ENCODE peak calls at places on chromosomes 1 and 21, in four cellular contexts. H is T-helper 1 cell, S is heart left ventricle, J is mucosa of descending colon. I is an unnamed sample.

GRCh38 chr1:22572778-22573177 is 9.5 kb downstream of the EPHA8 start:
- DNase-seq in H (no peak), S (no peak), J (no peak), I (no peak)

GRCh38 chr1:25174730-25175612 is 57.3 kb downstream of the SYF2 start:
- DNase-seq in S (no peak), J (no peak), H (no peak), I (no peak)

GRCh38 chr1:18943162-18943561 is 13.3 kb downstream of the IFFO2 start:
- DNase-seq in J (no peak), H (no peak), S (no peak), I (no peak)

GRCh38 chr21:26844258-26845065 is 747 bp downstream of the ADAMTS1 start:
- DNase-seq in H (no peak), J (peak; percentile 53), S (peak; percentile 71), I (no peak)

GRCh38 chr1:226419284-226419683 is 11.4 kb upstream of the PARP1 start:
- DNase-seq in J (no peak), S (no peak), H (no peak), I (no peak)

GRCh38 chr1:204079608-204079999 is 6.7 kb downstream of the SOX13 start:
- DNase-seq in J (no peak), S (no peak), H (no peak), I (no peak)

GRCh38 chr1:6911974-6912373 is 126.7 kb downstream of the CAMTA1 start:
- DNase-seq in S (no peak), J (no peak), H (no peak), I (no peak)

GRCh38 chr1:46087891-46088290 is 44.5 kb downstream of the PIK3R3 start:
- DNase-seq in S (no peak), J (no peak), H (no peak), I (no peak)

GRCh38 chr1:246827396-246827795 is 103.2 kb downstream of the SCCPDH start:
- DNase-seq in S (no peak), J (no peak), H (no peak), I (no peak)

GRCh38 chr1:160359559-160360226 is 7.2 kb upstream of the NHLH1 start:
- DNase-seq in S (no peak), H (no peak), J (no peak), I (no peak)

GRCh38 chr1:4000811-4001251 is 100.8 kb upstream of the C1orf174 start:
- DNase-seq in J (no peak), S (no peak), H (no peak), I (no peak)

GRCh38 chr1:30109853-30110252 is 613.5 kb downstream of the MATN1 start:
- DNase-seq in J (no peak), S (peak; percentile 22), H (no peak), I (no peak)

GRCh38 chr1:30715886-30716285 is 7.5 kb downstream of the MATN1 start:
- DNase-seq in S (no peak), J (no peak), H (no peak), I (no peak)

GRCh38 chr21:43600642-43601397 is 58.5 kb downstream of the HSF2BP start:
- DNase-seq in S (no peak), H (no peak), J (no peak), I (no peak)

GRCh38 chr1:200921571-200922110 is 26.9 kb downstream of the INAVA start:
- DNase-seq in H (no peak), S (no peak), J (no peak), I (no peak)

GRCh38 chr21:22044431-22044830 is 1046.2 kb downstream of the NCAM2 start:
- DNase-seq in H (no peak), J (no peak), S (no peak), I (no peak)

GRCh38 chr1:239947789-239948188 is 143.9 kb upstream of the FMN2 start:
- DNase-seq in H (no peak), J (no peak), S (no peak), I (no peak)

GRCh38 chr1:203660931-203661484 is 34.4 kb downstream of the ATP2B4 start:
- DNase-seq in H (no peak), J (no peak), S (no peak), I (no peak)

GRCh38 chr1:113142791-113143190 is 69.8 kb downstream of the LRIG2 start:
- DNase-seq in S (no peak), H (no peak), J (no peak), I (no peak)

GRCh38 chr1:37636435-37636834 is 1.7 kb upstream of the RSPO1 start:
- DNase-seq in S (no peak), H (no peak), J (no peak), I (no peak)

GRCh38 chr1:77539510-77540142 is 142.8 kb downstream of the ZZZ3 start:
- DNase-seq in H (no peak), J (no peak), S (peak; percentile 19), I (no peak)

GRCh38 chr1:79469121-79469520 is 462.6 kb upstream of the ADGRL4 start:
- DNase-seq in S (no peak), H (no peak), J (no peak), I (no peak)

GRCh38 chr1:172255223-172255560 is 165.3 kb upstream of the C1orf105 start:
- DNase-seq in H (no peak), J (no peak), S (no peak), I (no peak)

GRCh38 chr1:27473755-27474154 is 16.2 kb downstream of the WASF2 start:
- DNase-seq in J (no peak), S (no peak), H (no peak), I (no peak)

GRCh38 chr1:149843302-149844041 is 55.9 kb upstream of the BOLA1 start:
- DNase-seq in H (no peak), S (no peak), J (no peak), I (no peak)

GRCh38 chr1:21574464-21575151 is 65.4 kb downstream of the ALPL start:
- DNase-seq in S (peak; percentile 82), J (peak; percentile 64), H (no peak), I (no peak)

GRCh38 chr1:23801338-23801748 is 789 bp upstream of the GALE start:
- DNase-seq in S (no peak), H (no peak), J (peak; percentile 69), I (no peak)

GRCh38 chr1:19336543-19336942 is 24.4 kb downstream of the SLC66A1 start:
- DNase-seq in S (no peak), J (no peak), H (no peak), I (no peak)

GRCh38 chr1:221740260-221740830 is 1.5 kb downstream of the DUSP10 start:
- DNase-seq in J (no peak), H (no peak), S (no peak), I (no peak)

GRCh38 chr1:167747988-167748387 is 26.2 kb downstream of the MPZL1 start:
- DNase-seq in J (no peak), S (no peak), H (no peak), I (no peak)

GRCh38 chr1:197896301-197896700 is 6.1 kb upstream of the C1orf53 start:
- DNase-seq in S (no peak), H (no peak), J (no peak), I (no peak)

GRCh38 chr1:21325231-21325718 is 35.0 kb upstream of the ECE1 start:
- DNase-seq in J (peak; percentile 65), S (no peak), H (no peak), I (no peak)

GRCh38 chr1:230327892-230328284 is 98.2 kb downstream of the PGBD5 start:
- DNase-seq in S (no peak), H (no peak), J (no peak), I (no peak)

GRCh38 chr1:168081373-168082007 is 55.2 kb downstream of the GPR161 start:
- DNase-seq in S (peak; percentile 14), H (no peak), J (no peak), I (no peak)

GRCh38 chr1:170388489-170388888 is 143.5 kb upstream of the GORAB start:
- DNase-seq in J (no peak), H (no peak), S (no peak), I (no peak)

GRCh38 chr1:218658294-218658693 is 313.2 kb downstream of the TGFB2 start:
- DNase-seq in H (no peak), S (no peak), J (no peak), I (no peak)

GRCh38 chr1:43251024-43251423 is 18.8 kb upstream of the TMEM125 start:
- DNase-seq in J (no peak), H (no peak), S (no peak), I (no peak)

I was measured in DND-41.